ENCODE peak calls at places on chromosome 6, in five cellular contexts. T is CD8-positive, alpha-beta T cell; Y is endodermal cell; L is NCI-H1092 treated with DMSO at 0.1 percent for 48 hours; P is thoracic aorta. G is an unnamed sample.

GRCh38 chr6:101114703-101115102 is 233.6 kb upstream of the ASCC3 start:
- DNase-seq in T (no peak), Y (no peak), L (peak), P (no peak), G (no peak)

GRCh38 chr6:132132911-132133639 is 181.9 kb upstream of the CCN2 start:
- DNase-seq in T (no peak), Y (no peak), L (no peak), P (no peak), G (no peak)

GRCh38 chr6:96795481-96795880 is 41.8 kb downstream of the GPR63 start:
- DNase-seq in T (no peak), Y (no peak), L (no peak), P (no peak), G (no peak)

GRCh38 chr6:9611016-9611415 is 803.9 kb downstream of the TFAP2A start:
- DNase-seq in T (no peak), Y (no peak), L (no peak), P (no peak), G (no peak)

GRCh38 chr6:130503146-130503545 is 137.3 kb downstream of the TMEM200A start:
- DNase-seq in T (no peak), Y (no peak), L (no peak), P (no peak), G (no peak)

GRCh38 chr6:121607716-121608115 is 172.3 kb downstream of the GJA1 start:
- DNase-seq in T (no peak), Y (no peak), L (no peak), P (no peak), G (no peak)

GRCh38 chr6:42520786-42521607 is 42.8 kb upstream of the UBR2 start:
- DNase-seq in T (no peak), Y (no peak), L (no peak), P (no peak), G (no peak)

GRCh38 chr6:53268858-53269608 is 79.7 kb downstream of the ELOVL5 start:
- DNase-seq in T (no peak), Y (no peak), L (no peak), P (no peak), G (no peak)

GRCh38 chr6:98787401-98787800 is 47.0 kb upstream of the POU3F2 start:
- DNase-seq in T (no peak), Y (no peak), L (peak), P (no peak), G (no peak)

GRCh38 chr6:44738652-44739141 is 351.2 kb downstream of the CDC5L start:
- DNase-seq in T (no peak), Y (peak), L (no peak), P (no peak), G (no peak)

GRCh38 chr6:135870722-135871121 is 19.2 kb downstream of the PDE7B start:
- DNase-seq in T (no peak), Y (no peak), L (no peak), P (no peak), G (no peak)

GRCh38 chr6:39808934-39809333 is 16.8 kb downstream of the DAAM2 start:
- DNase-seq in T (no peak), Y (no peak), L (no peak), P (no peak), G (no peak)

GRCh38 chr6:132085731-132086130 is 134.6 kb upstream of the CCN2 start:
- DNase-seq in T (no peak), Y (no peak), L (no peak), P (no peak), G (no peak)

GRCh38 chr6:13811627-13812358 is 2.6 kb downstream of the MCUR1 start:
- DNase-seq in T (no peak), Y (no peak), L (no peak), P (no peak), G (no peak)

GRCh38 chr6:70310063-70310694 is 7.3 kb upstream of the COL9A1 start:
- DNase-seq in T (no peak), Y (no peak), L (no peak), P (no peak), G (no peak)

GRCh38 chr6:151018911-151019795 is 153.7 kb downstream of the MTHFD1L start:
- DNase-seq in T (no peak), Y (peak), L (no peak), P (no peak), G (no peak)

GRCh38 chr6:106114492-106114891 is 28.4 kb downstream of the PRDM1 start:
- DNase-seq in T (no peak), Y (no peak), L (no peak), P (no peak), G (no peak)

GRCh38 chr6:166589786-166590574 is 3.5 kb upstream of the RAMACL start:
- DNase-seq in T (no peak), Y (peak), L (no peak), P (no peak), G (no peak)

GRCh38 chr6:138987643-138988468 is at the start of gene REPS1:
- DNase-seq in T (peak), Y (peak), L (peak), P (peak), G (peak)

GRCh38 chr6:141790921-141791320 is 341.8 kb upstream of the GJE1 start:
- DNase-seq in T (no peak), Y (no peak), L (no peak), P (no peak), G (no peak)

GRCh38 chr6:118320652-118321051 is 227.4 kb upstream of the PLN start:
- DNase-seq in T (no peak), Y (no peak), L (peak), P (no peak), G (no peak)

GRCh38 chr6:120805267-120805666 is 529.0 kb downstream of the TBC1D32 start:
- DNase-seq in T (no peak), Y (no peak), L (no peak), P (no peak), G (no peak)

GRCh38 chr6:29319931-29320330 is 18.4 kb downstream of the OR14J1 start:
- DNase-seq in T (no peak), Y (no peak), L (no peak), P (no peak), G (no peak)

GRCh38 chr6:143027058-143027457 is 33.6 kb upstream of the AIG1 start:
- DNase-seq in T (peak), Y (peak), L (no peak), P (no peak), G (peak)

GRCh38 chr6:143059616-143060353 is 904 bp upstream of the AIG1 start:
- DNase-seq in T (no peak), Y (peak), L (no peak), P (no peak), G (peak)